ENCODE peak calls at places on chromosomes 2 and 18, in nine cellular contexts. H is transverse colon, V is HepG2, I is heart right ventricle, P is colonic mucosa, B is HCT116, G is IMR-90, C is adipocyte, E is Peyer's patch. R is an unnamed sample. For H3K27me3 and H3K9me3, the result is how much of the 10 kb centered on the place peaks cover.

GRCh38 chr2:234974501-234975385 is 22.9 kb downstream of the SH3BP4 start:
- DNase-seq in P (no peak), I (no peak), C (peak), B (no peak), V (no peak), E (no peak), G (peak), H (peak), R (no peak)

GRCh38 chr18:79556829-79557585 is 122.6 kb upstream of the CTDP1 start:
- DNase-seq in B (no peak), C (no peak), H (no peak), G (no peak), V (no peak), E (no peak), I (no peak), P (no peak), R (no peak)

GRCh38 chr2:223032187-223033142 is 19.5 kb upstream of the KCNE4 start:
- DNase-seq in H (no peak), B (no peak), I (no peak), C (no peak), E (no peak), P (no peak), V (no peak), G (no peak), R (no peak)

GRCh38 chr2:46197672-46198071 is 99.5 kb upstream of the EPAS1 start:
- DNase-seq in B (no peak), H (no peak), E (no peak), G (no peak), C (no peak), V (no peak), I (no peak), P (no peak), R (no peak)

GRCh38 chr2:107595749-107596148 is 230.9 kb upstream of the RGPD4 start:
- DNase-seq in I (no peak), V (no peak), C (peak), H (no peak), P (no peak), E (no peak), B (no peak), G (peak), R (peak)

GRCh38 chr2:71361631-71362030 is 30.0 kb downstream of the ZNF638 start:
- DNase-seq in H (no peak), C (no peak), P (no peak), V (no peak), I (no peak), B (no peak), E (no peak), G (no peak), R (no peak)

GRCh38 chr2:68734688-68735525 is at the start of gene ARHGAP25:
- DNase-seq in C (no peak), P (peak), E (peak), I (peak), G (no peak), V (no peak), B (no peak), H (peak), R (no peak)

GRCh38 chr2:199692489-199692888 is 158.5 kb downstream of the FTCDNL1 start:
- DNase-seq in I (peak), P (peak), B (no peak), H (peak), E (no peak), C (peak), V (peak), G (no peak), R (no peak)

GRCh38 chr2:223970343-223971128 is 13.3 kb downstream of the MRPL44 start:
- DNase-seq in E (peak), H (no peak), P (peak), I (peak), B (peak), G (peak), V (peak), C (peak), R (no peak)

GRCh38 chr2:16153754-16154035 is 213.3 kb downstream of the MYCN start:
- DNase-seq in I (no peak), G (no peak), C (no peak), H (no peak), P (no peak), V (no peak), E (no peak), B (no peak), R (no peak)

GRCh38 chr18:63236990-63237389 is 82.6 kb downstream of the BCL2 start:
- DNase-seq in V (no peak), G (no peak), H (peak), C (no peak), I (no peak), B (no peak), P (no peak), E (peak), R (peak)

GRCh38 chr2:54455584-54456525 is at the start of gene SPTBN1:
- DNase-seq in E (peak), B (peak), H (peak), P (peak), V (peak), I (peak), C (peak), G (peak), R (peak)

GRCh38 chr2:227472265-227473018 is 486 bp downstream of the AGFG1 start:
- DNase-seq in H (peak), V (no peak), G (no peak), B (no peak), C (peak), I (peak), E (peak), P (peak), R (peak)

GRCh38 chr2:99722726-99723125 is 232.9 kb upstream of the REV1 start:
- DNase-seq in P (no peak), V (no peak), C (peak), G (peak), E (no peak), I (no peak), H (no peak), B (no peak), R (no peak)

GRCh38 chr2:207920721-207921120 is 104.6 kb downstream of the PLEKHM3 start:
- DNase-seq in P (no peak), H (no peak), G (no peak), C (no peak), E (no peak), V (no peak), B (no peak), I (no peak), R (no peak)

GRCh38 chr2:239393401-239393940 is 7.3 kb downstream of the HDAC4 start:
- DNase-seq in V (no peak), G (no peak), P (peak), H (peak), B (no peak), I (peak), C (no peak), E (no peak), R (peak)

GRCh38 chr2:238244151-238244550 is 4.3 kb upstream of the HES6 start:
- DNase-seq in V (no peak), C (no peak), G (no peak), E (no peak), B (no peak), P (no peak), I (no peak), H (no peak), R (no peak)

GRCh38 chr2:127659408-127660290 is 13.7 kb downstream of the GPR17 start:
- DNase-seq in E (no peak), V (no peak), C (no peak), I (peak), B (no peak), P (no peak), H (peak), G (no peak), R (no peak)

GRCh38 chr2:31563273-31563839 is 17.4 kb downstream of the SRD5A2 start:
- DNase-seq in V (no peak), C (no peak), E (no peak), G (no peak), P (no peak), I (no peak), H (no peak), B (no peak), R (no peak)

GRCh38 chr18:6743988-6744387 is 14.5 kb downstream of the ARHGAP28 start:
- DNase-seq in I (no peak), B (no peak), P (no peak), H (no peak), E (no peak), C (no peak), V (no peak), G (no peak), R (no peak)

GRCh38 chr2:151051584-151052220 is 210.0 kb downstream of the RBM43 start:
- DNase-seq in B (peak), H (peak), C (peak), P (peak), V (peak), I (peak), G (peak), E (no peak), R (peak)

GRCh38 chr2:46657042-46657504 is 177.7 kb downstream of the TMEM247 start:
- DNase-seq in E (peak), P (peak), G (peak), I (no peak), B (peak), C (peak), H (peak), V (peak), R (no peak)

GRCh38 chr2:74357627-74358026 is 14.4 kb upstream of the SLC4A5 start:
- DNase-seq in H (no peak), V (no peak), I (no peak), P (no peak), C (no peak), G (peak), E (no peak), B (no peak), R (no peak)

GRCh38 chr2:110120171-110121051 is 4.8 kb upstream of the MALL start:
- DNase-seq in H (no peak), E (no peak), I (peak), C (no peak), P (no peak), V (no peak), G (no peak), B (no peak), R (no peak)

GRCh38 chr2:60862642-60863041 is 18.7 kb upstream of the REL start:
- DNase-seq in G (no peak), B (no peak), I (no peak), P (no peak), C (no peak), E (no peak), V (no peak), H (no peak), R (no peak)

GRCh38 chr2:24337958-24338357 is 22.4 kb downstream of the ITSN2 start:
- DNase-seq in C (no peak), E (no peak), I (no peak), B (no peak), P (no peak), V (no peak), G (no peak), H (no peak), R (no peak)

GRCh38 chr2:69509011-69509749 is 71.9 kb upstream of the NFU1 start:
- DNase-seq in G (peak), I (peak), B (no peak), H (peak), E (no peak), C (no peak), P (peak), V (no peak), R (no peak)

GRCh38 chr18:79846936-79847557 is 49.3 kb downstream of the KCNG2 start:
- DNase-seq in B (no peak), H (no peak), V (no peak), C (no peak), P (no peak), G (no peak), I (no peak), E (peak), R (no peak)

GRCh38 chr2:240624950-240625621 is at the start of gene GPR35:
- DNase-seq in V (no peak), C (peak), G (peak), I (no peak), B (no peak), P (peak), H (peak), E (peak), R (no peak)

GRCh38 chr2:45992021-45992745 is 305.0 kb upstream of the EPAS1 start:
- DNase-seq in I (no peak), E (no peak), P (peak), H (peak), V (peak), B (no peak), C (peak), G (peak), R (peak)

GRCh38 chr2:112996635-112997034 is 8.6 kb upstream of the IL36A start:
- DNase-seq in G (no peak), P (no peak), B (no peak), I (no peak), C (no peak), V (no peak), E (peak), H (peak), R (no peak)

GRCh38 chr2:216596234-216596985 is 36.8 kb upstream of the IGFBP2 start:
- DNase-seq in H (no peak), I (peak), G (peak), C (peak), P (no peak), B (no peak), E (no peak), V (no peak), R (peak)

GRCh38 chr2:167404896-167405295 is 516.6 kb downstream of the XIRP2 start:
- DNase-seq in P (no peak), G (peak), E (no peak), H (no peak), C (no peak), B (no peak), I (no peak), V (no peak), R (no peak)

GRCh38 chr2:109527079-109527478 is 86.7 kb downstream of the SEPTIN10 start:
- DNase-seq in P (no peak), G (no peak), H (no peak), E (no peak), B (no peak), C (no peak), I (no peak), V (no peak), R (no peak)

GRCh38 chr18:64678048-64678447 is 529.2 kb upstream of the LINC00305 start:
- DNase-seq in V (no peak), B (no peak), I (no peak), H (no peak), P (no peak), C (no peak), G (no peak), E (no peak), R (no peak)

GRCh38 chr2:241966671-241967070 is 97.1 kb downstream of the RTP5 start:
- DNase-seq in B (no peak), G (no peak), I (no peak), E (no peak), V (no peak), C (no peak), P (no peak), H (no peak), R (no peak)

GRCh38 chr2:201932511-201932910 is 101.1 kb upstream of the FZD7 start:
- DNase-seq in H (no peak), V (no peak), I (no peak), E (no peak), P (no peak), B (no peak), C (no peak), G (no peak), R (peak)

GRCh38 chr2:218381916-218382366 is at the start of gene SLC11A1:
- DNase-seq in V (no peak), E (no peak), P (no peak), I (peak), H (peak), G (no peak), C (no peak), B (no peak), R (no peak)
- H3K4me3 ChIP-seq in V (no peak), E (no peak), P (no peak), I (no peak), H (no peak), G (no peak), C (no peak), B (no peak), R (no peak)

GRCh38 chr18:37254256-37254880 is 311.2 kb downstream of the CELF4 start:
- DNase-seq in I (no peak), G (no peak), H (no peak), P (no peak), E (no peak), C (peak), B (no peak), V (no peak), R (no peak)

GRCh38 chr18:37252854-37253396 is 312.7 kb downstream of the CELF4 start:
- DNase-seq in B (no peak), H (no peak), G (no peak), V (no peak), I (no peak), C (no peak), E (no peak), P (no peak), R (no peak)

GRCh38 chr18:37251679-37252078 is 313.9 kb downstream of the CELF4 start:
- DNase-seq in G (no peak), C (no peak), I (no peak), H (no peak), E (no peak), B (no peak), V (no peak), P (no peak), R (peak)

GRCh38 chr18:37253424-37254255 is 312.0 kb downstream of the CELF4 start:
- DNase-seq in H (no peak), I (no peak), C (peak), V (no peak), G (no peak), P (peak), E (no peak), B (no peak), R (no peak)

DNA sequence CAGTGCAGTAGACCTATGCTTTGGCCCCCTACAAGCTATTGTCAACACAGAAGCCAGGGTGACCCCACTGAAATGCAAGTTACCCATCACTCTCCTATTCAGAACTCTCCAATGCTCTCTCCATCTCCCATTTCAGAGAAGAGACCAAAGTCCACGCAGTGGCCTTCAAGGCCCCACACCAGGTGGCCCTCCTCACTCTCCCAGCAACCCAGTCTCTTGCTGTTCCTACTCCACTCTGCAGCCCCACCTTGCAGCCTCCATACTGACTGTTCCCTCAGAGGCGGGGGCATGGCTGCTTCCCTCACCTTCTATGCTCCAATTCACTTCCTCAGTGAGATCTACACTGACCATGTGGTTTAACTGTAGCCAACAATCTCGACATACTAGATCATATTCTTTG is 313.3 kb downstream of the CELF4 start:
- DNase-seq in E (no peak), H (no peak), V (no peak), G (no peak), I (no peak), P (no peak), B (no peak), C (no peak), R (no peak)
- H3K27me3 ChIP-seq in E (under half), H (half or more), V (under half), G (under half), I (half or more), P (under half), B (under half), C (half or more), R (under half)

GRCh38 chr2:40384714-40385113 is 67.2 kb downstream of the SLC8A1 start:
- DNase-seq in H (no peak), V (no peak), I (no peak), G (peak), C (peak), B (no peak), E (no peak), P (no peak), R (no peak)

GRCh38 chr2:40386177-40386576 is 65.7 kb downstream of the SLC8A1 start:
- DNase-seq in H (no peak), G (no peak), V (no peak), C (no peak), I (no peak), P (no peak), B (no peak), E (no peak), R (no peak)

GRCh38 chr2:40380036-40380435 is 71.9 kb downstream of the SLC8A1 start:
- DNase-seq in P (no peak), E (no peak), I (no peak), H (no peak), B (no peak), G (no peak), V (no peak), C (no peak), R (no peak)

DNA sequence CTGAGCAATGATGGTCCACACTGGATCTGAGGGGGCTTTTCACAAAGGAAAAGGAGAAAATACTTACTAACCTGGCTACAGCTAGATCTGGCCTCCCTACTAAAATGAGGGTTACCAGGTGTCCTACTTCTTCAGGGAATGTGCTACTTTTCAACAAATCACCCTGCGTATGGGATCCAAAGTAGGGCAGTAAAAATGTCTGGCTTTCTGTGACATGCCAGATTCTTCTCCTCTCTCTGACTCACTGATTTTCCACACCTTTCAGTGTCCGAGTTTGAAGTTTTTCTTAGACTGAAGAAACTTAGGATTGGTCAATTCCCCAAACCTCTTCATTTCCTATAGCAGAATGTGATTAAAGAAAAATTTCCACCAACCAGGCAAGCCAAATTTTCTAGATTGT is 71.2 kb downstream of the SLC8A1 start:
- DNase-seq in E (no peak), B (no peak), P (no peak), I (no peak), V (no peak), C (no peak), G (no peak), H (no peak), R (no peak)
- H3K9me3 ChIP-seq in E (under half), B (under half), P (under half), I (under half), V (under half), C (under half), G (under half), H (under half), R (under half)

GRCh38 chr2:209525834-209526281 is 102.0 kb downstream of the MAP2 start:
- DNase-seq in B (no peak), V (no peak), E (no peak), C (peak), P (no peak), H (no peak), I (no peak), G (peak), R (no peak)
- H3K4me3 ChIP-seq in B (no peak), V (no peak), E (no peak), C (peak), P (no peak), H (no peak), I (peak), G (no peak), R (no peak)

GRCh38 chr18:48075707-48076093 is 145.2 kb upstream of the SMAD2 start:
- DNase-seq in B (no peak), V (no peak), P (no peak), H (no peak), I (no peak), E (no peak), C (no peak), G (no peak), R (no peak)

GRCh38 chr18:48074929-48075706 is 144.7 kb upstream of the SMAD2 start:
- DNase-seq in E (no peak), B (no peak), I (no peak), V (no peak), C (no peak), H (no peak), P (no peak), G (no peak), R (no peak)

GRCh38 chr18:48068916-48069445 is 138.5 kb upstream of the SMAD2 start:
- DNase-seq in V (no peak), G (no peak), I (no peak), B (no peak), P (no peak), H (no peak), E (no peak), C (no peak), R (no peak)

GRCh38 chr18:48073231-48073930 is 142.9 kb upstream of the SMAD2 start:
- DNase-seq in B (no peak), G (no peak), I (no peak), V (no peak), P (no peak), H (no peak), C (peak), E (no peak), R (peak)

GRCh38 chr18:48072428-48073204 is 142.2 kb upstream of the SMAD2 start:
- DNase-seq in G (no peak), V (no peak), E (no peak), C (no peak), H (no peak), P (no peak), I (peak), B (no peak), R (no peak)
- H3K27me3 ChIP-seq in G (under half), V (under half), E (under half), C (under half), H (under half), P (under half), I (under half), B (under half), R (under half)

GRCh38 chr18:70496749-70497294 is 208.0 kb downstream of the SOCS6 start:
- DNase-seq in P (no peak), I (no peak), G (no peak), H (no peak), C (no peak), B (no peak), E (no peak), V (no peak), R (no peak)
- H3K9me3 ChIP-seq in P (under half), I (under half), G (under half), H (under half), C (under half), B (under half), E (under half), V (under half), R (under half)

R was measured in MG63.